ENCODE peak calls at places on chromosomes 1 and 21, in seven cellular contexts. One of them, this sample, is unnamed.

GRCh38 chr21:36981049-36981391 is 14.6 kb upstream of the HLCS start:
- DNase-seq in stimulated activated naive B cell treated with anti-CD40 and anti-IgM and Interleukin-4, amounts not matched to agents 10 μg/mL and 1 μg/mL and 100 μg/mL, for 72 hours: no peak
- DNase-seq in cardiac fibroblast: no peak
- DNase-seq in EL: no peak
- DNase-seq in HuH-7.5: no peak
- DNase-seq in fibroblast of pulmonary artery: no peak
- DNase-seq in NCI-H345: no peak
- DNase-seq in this sample: no peak

GRCh38 chr1:207007352-207008033 is 25.1 kb downstream of the C1orf116 start:
- DNase-seq in stimulated activated naive B cell treated with anti-CD40 and anti-IgM and Interleukin-4, amounts not matched to agents 10 μg/mL and 1 μg/mL and 100 μg/mL, for 72 hours: no peak
- DNase-seq in cardiac fibroblast: peak
- DNase-seq in EL: peak
- DNase-seq in HuH-7.5: no peak
- DNase-seq in fibroblast of pulmonary artery: peak
- DNase-seq in NCI-H345: no peak
- DNase-seq in this sample: no peak

GRCh38 chr1:8203056-8203455 is 114.9 kb upstream of the SLC45A1 start:
- DNase-seq in stimulated activated naive B cell treated with anti-CD40 and anti-IgM and Interleukin-4, amounts not matched to agents 10 μg/mL and 1 μg/mL and 100 μg/mL, for 72 hours: no peak
- DNase-seq in cardiac fibroblast: no peak
- DNase-seq in EL: no peak
- DNase-seq in HuH-7.5: no peak
- DNase-seq in fibroblast of pulmonary artery: no peak
- DNase-seq in NCI-H345: no peak
- DNase-seq in this sample: no peak

GRCh38 chr21:37128069-37128468 is 55.0 kb downstream of the TTC3 start:
- DNase-seq in stimulated activated naive B cell treated with anti-CD40 and anti-IgM and Interleukin-4, amounts not matched to agents 10 μg/mL and 1 μg/mL and 100 μg/mL, for 72 hours: no peak
- DNase-seq in cardiac fibroblast: no peak
- DNase-seq in EL: no peak
- DNase-seq in HuH-7.5: no peak
- DNase-seq in fibroblast of pulmonary artery: no peak
- DNase-seq in NCI-H345: no peak
- DNase-seq in this sample: no peak

GRCh38 chr21:36504067-36505058 is 24.4 kb upstream of the CLDN14 start:
- DNase-seq in stimulated activated naive B cell treated with anti-CD40 and anti-IgM and Interleukin-4, amounts not matched to agents 10 μg/mL and 1 μg/mL and 100 μg/mL, for 72 hours: no peak
- DNase-seq in cardiac fibroblast: peak
- DNase-seq in EL: peak
- DNase-seq in HuH-7.5: no peak
- DNase-seq in fibroblast of pulmonary artery: peak
- DNase-seq in NCI-H345: peak
- DNase-seq in this sample: no peak

GRCh38 chr1:153526132-153526543 is 9.7 kb downstream of the S100A6 start:
- DNase-seq in stimulated activated naive B cell treated with anti-CD40 and anti-IgM and Interleukin-4, amounts not matched to agents 10 μg/mL and 1 μg/mL and 100 μg/mL, for 72 hours: no peak
- DNase-seq in cardiac fibroblast: no peak
- DNase-seq in EL: no peak
- DNase-seq in HuH-7.5: no peak
- DNase-seq in fibroblast of pulmonary artery: no peak
- DNase-seq in NCI-H345: peak
- DNase-seq in this sample: no peak

GRCh38 chr1:169348356-169349036 is 19.1 kb downstream of the NME7 start:
- DNase-seq in stimulated activated naive B cell treated with anti-CD40 and anti-IgM and Interleukin-4, amounts not matched to agents 10 μg/mL and 1 μg/mL and 100 μg/mL, for 72 hours: no peak
- DNase-seq in cardiac fibroblast: peak
- DNase-seq in EL: peak
- DNase-seq in HuH-7.5: peak
- DNase-seq in fibroblast of pulmonary artery: peak
- DNase-seq in NCI-H345: peak
- DNase-seq in this sample: peak

GRCh38 chr21:36910581-36911307 is 55.7 kb downstream of the HLCS start:
- DNase-seq in stimulated activated naive B cell treated with anti-CD40 and anti-IgM and Interleukin-4, amounts not matched to agents 10 μg/mL and 1 μg/mL and 100 μg/mL, for 72 hours: no peak
- DNase-seq in cardiac fibroblast: peak
- DNase-seq in EL: peak
- DNase-seq in HuH-7.5: no peak
- DNase-seq in fibroblast of pulmonary artery: peak
- DNase-seq in NCI-H345: no peak
- DNase-seq in this sample: no peak

GRCh38 chr21:41168391-41169257 is 664 bp downstream of the BACE2 start:
- DNase-seq in stimulated activated naive B cell treated with anti-CD40 and anti-IgM and Interleukin-4, amounts not matched to agents 10 μg/mL and 1 μg/mL and 100 μg/mL, for 72 hours: no peak
- DNase-seq in cardiac fibroblast: peak
- DNase-seq in EL: peak
- DNase-seq in HuH-7.5: no peak
- DNase-seq in fibroblast of pulmonary artery: peak
- DNase-seq in NCI-H345: peak
- DNase-seq in this sample: no peak

GRCh38 chr1:183871142-183871541 is 66.2 kb downstream of the RGL1 start:
- DNase-seq in stimulated activated naive B cell treated with anti-CD40 and anti-IgM and Interleukin-4, amounts not matched to agents 10 μg/mL and 1 μg/mL and 100 μg/mL, for 72 hours: no peak
- DNase-seq in cardiac fibroblast: peak
- DNase-seq in EL: peak
- DNase-seq in HuH-7.5: no peak
- DNase-seq in fibroblast of pulmonary artery: peak
- DNase-seq in NCI-H345: peak
- DNase-seq in this sample: no peak

GRCh38 chr1:224080082-224080774 is 33.7 kb upstream of the FBXO28 start:
- DNase-seq in stimulated activated naive B cell treated with anti-CD40 and anti-IgM and Interleukin-4, amounts not matched to agents 10 μg/mL and 1 μg/mL and 100 μg/mL, for 72 hours: no peak
- DNase-seq in cardiac fibroblast: peak
- DNase-seq in EL: peak
- DNase-seq in HuH-7.5: no peak
- DNase-seq in fibroblast of pulmonary artery: peak
- DNase-seq in NCI-H345: no peak
- DNase-seq in this sample: no peak

GRCh38 chr1:113146242-113147072 is 73.5 kb downstream of the LRIG2 start:
- DNase-seq in stimulated activated naive B cell treated with anti-CD40 and anti-IgM and Interleukin-4, amounts not matched to agents 10 μg/mL and 1 μg/mL and 100 μg/mL, for 72 hours: no peak
- DNase-seq in cardiac fibroblast: peak
- DNase-seq in EL: peak
- DNase-seq in HuH-7.5: peak
- DNase-seq in fibroblast of pulmonary artery: peak
- DNase-seq in NCI-H345: no peak
- DNase-seq in this sample: no peak

GRCh38 chr1:147612366-147612765 is 58.0 kb downstream of the ACP6 start:
- DNase-seq in stimulated activated naive B cell treated with anti-CD40 and anti-IgM and Interleukin-4, amounts not matched to agents 10 μg/mL and 1 μg/mL and 100 μg/mL, for 72 hours: no peak
- DNase-seq in cardiac fibroblast: no peak
- DNase-seq in EL: no peak
- DNase-seq in HuH-7.5: peak
- DNase-seq in fibroblast of pulmonary artery: no peak
- DNase-seq in NCI-H345: peak
- DNase-seq in this sample: peak

GRCh38 chr21:45867041-45867630 is 114.4 kb upstream of the COL6A1 start:
- DNase-seq in stimulated activated naive B cell treated with anti-CD40 and anti-IgM and Interleukin-4, amounts not matched to agents 10 μg/mL and 1 μg/mL and 100 μg/mL, for 72 hours: no peak
- DNase-seq in cardiac fibroblast: no peak
- DNase-seq in EL: no peak
- DNase-seq in HuH-7.5: no peak
- DNase-seq in fibroblast of pulmonary artery: no peak
- DNase-seq in NCI-H345: no peak
- DNase-seq in this sample: no peak

GRCh38 chr1:1298861-1299685 is 8.7 kb downstream of the ACAP3 start:
- DNase-seq in stimulated activated naive B cell treated with anti-CD40 and anti-IgM and Interleukin-4, amounts not matched to agents 10 μg/mL and 1 μg/mL and 100 μg/mL, for 72 hours: no peak
- DNase-seq in cardiac fibroblast: no peak
- DNase-seq in EL: no peak
- DNase-seq in HuH-7.5: no peak
- DNase-seq in fibroblast of pulmonary artery: no peak
- DNase-seq in NCI-H345: no peak
- DNase-seq in this sample: no peak

GRCh38 chr1:3610165-3610822 is 1.0 kb downstream of the MEGF6 start:
- DNase-seq in stimulated activated naive B cell treated with anti-CD40 and anti-IgM and Interleukin-4, amounts not matched to agents 10 μg/mL and 1 μg/mL and 100 μg/mL, for 72 hours: no peak
- DNase-seq in cardiac fibroblast: peak
- DNase-seq in EL: no peak
- DNase-seq in HuH-7.5: no peak
- DNase-seq in fibroblast of pulmonary artery: no peak
- DNase-seq in NCI-H345: no peak
- DNase-seq in this sample: no peak

GRCh38 chr1:227453962-227454361 is 109.4 kb upstream of the ZNF678 start:
- DNase-seq in stimulated activated naive B cell treated with anti-CD40 and anti-IgM and Interleukin-4, amounts not matched to agents 10 μg/mL and 1 μg/mL and 100 μg/mL, for 72 hours: no peak
- DNase-seq in cardiac fibroblast: no peak
- DNase-seq in EL: no peak
- DNase-seq in HuH-7.5: no peak
- DNase-seq in fibroblast of pulmonary artery: no peak
- DNase-seq in NCI-H345: no peak
- DNase-seq in this sample: no peak

GRCh38 chr1:100896481-100896982 is 642 bp downstream of the SLC30A7 start:
- DNase-seq in stimulated activated naive B cell treated with anti-CD40 and anti-IgM and Interleukin-4, amounts not matched to agents 10 μg/mL and 1 μg/mL and 100 μg/mL, for 72 hours: peak
- DNase-seq in cardiac fibroblast: peak
- DNase-seq in EL: peak
- DNase-seq in HuH-7.5: peak
- DNase-seq in fibroblast of pulmonary artery: peak
- DNase-seq in NCI-H345: peak
- DNase-seq in this sample: no peak

GRCh38 chr1:165162671-165163241 is 193.8 kb downstream of the LMX1A start:
- DNase-seq in stimulated activated naive B cell treated with anti-CD40 and anti-IgM and Interleukin-4, amounts not matched to agents 10 μg/mL and 1 μg/mL and 100 μg/mL, for 72 hours: no peak
- DNase-seq in cardiac fibroblast: no peak
- DNase-seq in EL: peak
- DNase-seq in HuH-7.5: no peak
- DNase-seq in fibroblast of pulmonary artery: no peak
- DNase-seq in NCI-H345: peak
- DNase-seq in this sample: peak

GRCh38 chr21:17612023-17612564 is 607 bp downstream of the BTG3 start:
- DNase-seq in stimulated activated naive B cell treated with anti-CD40 and anti-IgM and Interleukin-4, amounts not matched to agents 10 μg/mL and 1 μg/mL and 100 μg/mL, for 72 hours: peak
- DNase-seq in cardiac fibroblast: peak
- DNase-seq in EL: peak
- DNase-seq in HuH-7.5: peak
- DNase-seq in fibroblast of pulmonary artery: peak
- DNase-seq in NCI-H345: peak
- DNase-seq in this sample: no peak

GRCh38 chr1:183273300-183273699 is 87.2 kb downstream of the LAMC2 start:
- DNase-seq in stimulated activated naive B cell treated with anti-CD40 and anti-IgM and Interleukin-4, amounts not matched to agents 10 μg/mL and 1 μg/mL and 100 μg/mL, for 72 hours: no peak
- DNase-seq in cardiac fibroblast: peak
- DNase-seq in EL: peak
- DNase-seq in HuH-7.5: no peak
- DNase-seq in fibroblast of pulmonary artery: no peak
- DNase-seq in NCI-H345: no peak
- DNase-seq in this sample: no peak

GRCh38 chr1:26127235-26128163 is 15.9 kb downstream of the PDIK1L start:
- DNase-seq in stimulated activated naive B cell treated with anti-CD40 and anti-IgM and Interleukin-4, amounts not matched to agents 10 μg/mL and 1 μg/mL and 100 μg/mL, for 72 hours: no peak
- DNase-seq in cardiac fibroblast: peak
- DNase-seq in EL: no peak
- DNase-seq in HuH-7.5: no peak
- DNase-seq in fibroblast of pulmonary artery: peak
- DNase-seq in NCI-H345: no peak
- DNase-seq in this sample: no peak

GRCh38 chr1:112325504-112325903 is 70.5 kb upstream of the CTTNBP2NL start:
- DNase-seq in stimulated activated naive B cell treated with anti-CD40 and anti-IgM and Interleukin-4, amounts not matched to agents 10 μg/mL and 1 μg/mL and 100 μg/mL, for 72 hours: no peak
- DNase-seq in cardiac fibroblast: no peak
- DNase-seq in EL: no peak
- DNase-seq in HuH-7.5: no peak
- DNase-seq in fibroblast of pulmonary artery: no peak
- DNase-seq in NCI-H345: peak
- DNase-seq in this sample: no peak

GRCh38 chr1:111551623-111552470 is 48.4 kb upstream of the ADORA3 start:
- DNase-seq in stimulated activated naive B cell treated with anti-CD40 and anti-IgM and Interleukin-4, amounts not matched to agents 10 μg/mL and 1 μg/mL and 100 μg/mL, for 72 hours: no peak
- DNase-seq in cardiac fibroblast: no peak
- DNase-seq in EL: no peak
- DNase-seq in HuH-7.5: no peak
- DNase-seq in fibroblast of pulmonary artery: no peak
- DNase-seq in NCI-H345: no peak
- DNase-seq in this sample: no peak

GRCh38 chr1:20339811-20340457 is 49.3 kb downstream of the VWA5B1 start:
- DNase-seq in stimulated activated naive B cell treated with anti-CD40 and anti-IgM and Interleukin-4, amounts not matched to agents 10 μg/mL and 1 μg/mL and 100 μg/mL, for 72 hours: no peak
- DNase-seq in cardiac fibroblast: no peak
- DNase-seq in EL: no peak
- DNase-seq in HuH-7.5: no peak
- DNase-seq in fibroblast of pulmonary artery: no peak
- DNase-seq in NCI-H345: peak
- DNase-seq in this sample: no peak

GRCh38 chr1:18175530-18176377 is 68.2 kb downstream of the IGSF21 start:
- DNase-seq in stimulated activated naive B cell treated with anti-CD40 and anti-IgM and Interleukin-4, amounts not matched to agents 10 μg/mL and 1 μg/mL and 100 μg/mL, for 72 hours: no peak
- DNase-seq in cardiac fibroblast: no peak
- DNase-seq in EL: no peak
- DNase-seq in HuH-7.5: no peak
- DNase-seq in fibroblast of pulmonary artery: no peak
- DNase-seq in NCI-H345: peak
- DNase-seq in this sample: no peak